ENCODE peak calls at places on chromosomes 1 and 21, in six cellular contexts. O is fibroblast of mammary gland, Z is Karpas-422, F is gastrocnemius medialis, K is fibroblast of lung, B is GM23338. D is an unnamed sample.

GRCh38 chr1:243946946-243947345 is 96.9 kb upstream of the AKT3 start:
- DNase-seq in O (peak), Z (peak), F (no peak), K (peak), B (peak), D (no peak)

GRCh38 chr1:188611432-188611831 is 1782.7 kb downstream of the PLA2G4A start:
- DNase-seq in O (no peak), Z (no peak), F (no peak), K (no peak), B (no peak), D (no peak)

GRCh38 chr21:25298512-25299491 is 308.5 kb downstream of the MRPL39 start:
- DNase-seq in O (peak), Z (no peak), F (no peak), K (no peak), B (no peak), D (no peak)

GRCh38 chr1:241610056-241610815 is 29.9 kb downstream of the CHML start:
- DNase-seq in O (no peak), Z (no peak), F (no peak), K (peak), B (no peak), D (no peak)

GRCh38 chr1:228982637-228983036 is 247.4 kb downstream of the RHOU start:
- DNase-seq in O (peak), Z (no peak), F (no peak), K (peak), B (no peak), D (no peak)

GRCh38 chr1:39885516-39885915 is 2.2 kb upstream of the TRIT1 start:
- DNase-seq in O (no peak), Z (no peak), F (no peak), K (no peak), B (no peak), D (no peak)

GRCh38 chr21:29155118-29155932 is 24.9 kb downstream of the MAP3K7CL start:
- DNase-seq in O (peak), Z (no peak), F (peak), K (peak), B (peak), D (no peak)

GRCh38 chr1:229059671-229060079 is 211.2 kb upstream of the RAB4A start:
- DNase-seq in O (peak), Z (no peak), F (no peak), K (peak), B (no peak), D (no peak)

GRCh38 chr1:230317823-230318819 is 108.0 kb downstream of the PGBD5 start:
- DNase-seq in O (no peak), Z (no peak), F (no peak), K (no peak), B (no peak), D (no peak)

DNA sequence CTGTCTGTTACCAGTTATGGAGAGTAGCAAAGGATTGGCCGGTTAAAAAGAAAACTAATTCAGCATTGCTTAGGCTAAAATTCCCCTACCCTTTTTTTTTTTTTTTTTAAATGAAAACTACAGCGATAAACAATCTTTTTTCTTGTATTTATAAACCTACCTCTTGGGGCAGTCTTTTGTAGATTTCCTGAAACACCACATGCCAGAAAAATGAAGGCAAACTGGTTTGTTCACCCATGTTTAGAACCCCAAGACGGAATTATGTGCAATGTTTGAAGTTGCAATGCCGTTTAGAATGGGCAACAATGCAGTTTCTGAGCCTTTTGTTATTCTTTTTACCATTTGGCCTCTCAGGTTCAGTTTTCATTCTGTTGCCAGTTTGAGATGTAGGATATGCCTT is 59.1 kb downstream of the PRDM2 start:
- DNase-seq in O (no peak), Z (no peak), F (no peak), K (no peak), B (peak), D (no peak)
- H3K4me3 ChIP-seq in O (no peak), Z (no peak), F (no peak), K (no peak), B (no peak), D (no peak)

DNA sequence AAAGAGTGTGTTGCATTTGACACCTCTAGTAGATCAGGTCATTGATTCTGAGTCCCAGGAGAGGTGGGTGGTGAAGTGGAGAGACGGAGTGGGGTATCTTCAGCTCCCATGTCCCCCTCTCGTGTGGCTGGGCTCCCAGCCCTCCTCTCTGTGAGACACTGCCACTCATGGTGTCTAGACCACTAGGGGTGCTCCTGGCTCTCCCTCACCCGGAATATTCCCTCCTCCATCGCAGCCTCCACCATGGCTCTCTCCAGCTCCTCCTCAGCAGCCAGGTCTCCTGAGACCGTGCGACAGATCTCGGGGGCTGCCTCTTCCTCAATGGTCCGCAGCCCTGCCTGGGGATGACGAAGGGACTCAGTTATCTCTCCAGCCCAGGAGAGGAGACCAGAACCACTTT is 20.6 kb upstream of the KIF21B start:
- DNase-seq in O (no peak), Z (no peak), F (no peak), K (no peak), B (no peak), D (no peak)
- H3K4me3 ChIP-seq in O (no peak), Z (no peak), F (no peak), K (no peak), B (no peak), D (no peak)

DNA sequence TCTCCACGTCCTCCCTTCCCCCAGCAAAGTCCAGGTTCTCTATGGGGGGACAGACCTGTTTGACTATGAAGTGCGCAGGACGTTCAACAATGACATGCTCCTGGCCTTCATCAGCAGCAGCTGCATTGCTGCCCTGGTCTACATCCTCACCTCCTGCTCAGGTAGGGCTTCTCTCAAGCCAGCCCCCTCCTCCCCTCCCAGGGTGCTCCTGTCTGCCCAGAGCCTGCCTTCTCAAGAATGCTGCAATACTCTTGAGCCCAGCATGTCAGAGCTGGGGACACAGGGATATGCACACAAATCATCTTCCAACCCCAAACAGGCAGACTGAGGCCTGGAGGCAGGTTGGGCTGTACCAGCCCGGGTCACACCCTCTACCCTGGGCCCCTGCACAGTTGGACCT is 35.4 kb downstream of the DISP3 start:
- DNase-seq in O (no peak), Z (no peak), F (no peak), K (no peak), B (no peak), D (no peak)
- H3K4me3 ChIP-seq in O (no peak), Z (no peak), F (no peak), K (no peak), B (no peak), D (no peak)

GRCh38 chr1:21935891-21936365 is 1.2 kb downstream of the HSPG2 start:
- DNase-seq in O (no peak), Z (no peak), F (no peak), K (no peak), B (peak), D (no peak)
- H3K4me3 ChIP-seq in O (peak), Z (no peak), F (peak), K (peak), B (peak), D (peak)

GRCh38 chr1:248756151-248756550 is 592 bp upstream of the LYPD8 start:
- DNase-seq in O (no peak), Z (no peak), F (no peak), K (no peak), B (no peak), D (no peak)

GRCh38 chr1:248756636-248757035 is 1.1 kb upstream of the LYPD8 start:
- DNase-seq in O (no peak), Z (no peak), F (no peak), K (no peak), B (no peak), D (no peak)

GRCh38 chr1:248759644-248760043 is 4.1 kb upstream of the LYPD8 start:
- DNase-seq in O (no peak), Z (no peak), F (no peak), K (no peak), B (no peak), D (no peak)

GRCh38 chr1:248758352-248758751 is 2.8 kb upstream of the LYPD8 start:
- DNase-seq in O (no peak), Z (no peak), F (no peak), K (no peak), B (no peak), D (no peak)

GRCh38 chr1:248757784-248758195 is 2.2 kb upstream of the LYPD8 start:
- DNase-seq in O (no peak), Z (no peak), F (no peak), K (no peak), B (no peak), D (no peak)
- H3K4me3 ChIP-seq in O (no peak), Z (no peak), F (no peak), K (no peak), B (no peak), D (no peak)

GRCh38 chr1:225445644-225446297 is 17.9 kb upstream of the LBR start:
- DNase-seq in O (no peak), Z (no peak), F (no peak), K (no peak), B (no peak), D (no peak)
- H3K4me3 ChIP-seq in O (no peak), Z (no peak), F (no peak), K (no peak), B (no peak), D (no peak)

GRCh38 chr1:94589728-94590127 is 48.2 kb upstream of the F3 start:
- DNase-seq in O (no peak), Z (no peak), F (no peak), K (no peak), B (no peak), D (no peak)

GRCh38 chr1:94593611-94594010 is 52.1 kb upstream of the F3 start:
- DNase-seq in O (no peak), Z (no peak), F (no peak), K (no peak), B (no peak), D (no peak)

GRCh38 chr1:94590203-94591137 is 48.9 kb upstream of the F3 start:
- DNase-seq in O (peak), Z (no peak), F (no peak), K (peak), B (no peak), D (no peak)

GRCh38 chr1:94591791-94592565 is 50.4 kb upstream of the F3 start:
- DNase-seq in O (no peak), Z (no peak), F (no peak), K (no peak), B (no peak), D (no peak)

DNA sequence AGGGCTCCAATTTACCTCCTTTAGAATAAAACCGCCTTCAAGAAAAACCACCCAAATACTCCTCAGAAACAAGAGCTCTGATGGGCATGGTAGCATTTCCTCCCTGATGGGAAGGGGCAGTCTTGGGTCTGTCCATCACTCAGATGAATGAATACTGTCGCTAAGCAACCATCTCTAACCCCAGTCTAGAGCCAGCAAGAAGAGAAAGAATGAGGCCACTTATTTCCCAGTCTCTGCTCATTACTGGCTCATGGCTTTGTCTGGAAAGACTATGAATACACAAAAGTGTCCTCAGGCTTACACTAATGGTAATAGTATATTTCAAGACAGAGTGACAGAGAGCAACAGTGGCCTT is 51.0 kb upstream of the F3 start:
- DNase-seq in O (no peak), Z (no peak), F (no peak), K (no peak), B (peak), D (no peak)
- H3K4me3 ChIP-seq in O (no peak), Z (no peak), F (no peak), K (no peak), B (no peak), D (no peak)

GRCh38 chr1:67688526-67689219 is 3.7 kb downstream of the GADD45A start:
- DNase-seq in O (no peak), Z (no peak), F (no peak), K (no peak), B (no peak), D (no peak)
- H3K4me3 ChIP-seq in O (no peak), Z (no peak), F (no peak), K (peak), B (no peak), D (peak)

D was measured in HFF-Myc.